ENCODE peak calls at places on chromosomes 6 and 20, in eight cellular contexts. One of them, this sample, is unnamed.

GRCh38 chr6:42001506-42001905 is 48.8 kb upstream of the TAF8 start:
- DNase-seq in BE2C: no peak
- DNase-seq in choroid plexus epithelial cell: no peak
- DNase-seq in HepG2: no peak
- DNase-seq in mammary epithelial cell: no peak
- DNase-seq in A673: no peak
- DNase-seq in GM12865: no peak
- DNase-seq in cardiac fibroblast: no peak
- DNase-seq in this sample: no peak

GRCh38 chr20:41632896-41633295 is 14.7 kb upstream of the CHD6 start:
- DNase-seq in BE2C: no peak
- DNase-seq in choroid plexus epithelial cell: no peak
- DNase-seq in HepG2: no peak
- DNase-seq in mammary epithelial cell: peak
- DNase-seq in A673: no peak
- DNase-seq in GM12865: no peak
- DNase-seq in cardiac fibroblast: peak
- DNase-seq in this sample: peak

GRCh38 chr6:117956386-117956785 is 49.3 kb downstream of the SLC35F1 start:
- DNase-seq in BE2C: peak
- DNase-seq in choroid plexus epithelial cell: no peak
- DNase-seq in HepG2: no peak
- DNase-seq in mammary epithelial cell: no peak
- DNase-seq in A673: no peak
- DNase-seq in GM12865: no peak
- DNase-seq in cardiac fibroblast: no peak
- DNase-seq in this sample: no peak

GRCh38 chr6:34229877-34230276 is 6.8 kb upstream of the HMGA1 start:
- DNase-seq in BE2C: no peak
- DNase-seq in choroid plexus epithelial cell: no peak
- DNase-seq in HepG2: no peak
- DNase-seq in mammary epithelial cell: no peak
- DNase-seq in A673: no peak
- DNase-seq in GM12865: no peak
- DNase-seq in cardiac fibroblast: no peak
- DNase-seq in this sample: no peak

GRCh38 chr20:58241766-58242465 is 13.5 kb upstream of the ANKRD60 start:
- DNase-seq in BE2C: no peak
- DNase-seq in choroid plexus epithelial cell: no peak
- DNase-seq in HepG2: no peak
- DNase-seq in mammary epithelial cell: no peak
- DNase-seq in A673: no peak
- DNase-seq in GM12865: no peak
- DNase-seq in cardiac fibroblast: no peak
- DNase-seq in this sample: no peak

GRCh38 chr20:19658137-19658536 is 99.9 kb upstream of the RIN2 start:
- DNase-seq in BE2C: no peak
- DNase-seq in choroid plexus epithelial cell: no peak
- DNase-seq in HepG2: no peak
- DNase-seq in mammary epithelial cell: no peak
- DNase-seq in A673: no peak
- DNase-seq in GM12865: peak
- DNase-seq in cardiac fibroblast: no peak
- DNase-seq in this sample: no peak

GRCh38 chr20:18831830-18832229 is 18.2 kb downstream of the SCP2D1 start:
- DNase-seq in BE2C: no peak
- DNase-seq in choroid plexus epithelial cell: no peak
- DNase-seq in HepG2: no peak
- DNase-seq in mammary epithelial cell: no peak
- DNase-seq in A673: no peak
- DNase-seq in GM12865: no peak
- DNase-seq in cardiac fibroblast: peak
- DNase-seq in this sample: peak

GRCh38 chr6:163490826-163491577 is 76.5 kb downstream of the QKI start:
- DNase-seq in BE2C: no peak
- DNase-seq in choroid plexus epithelial cell: peak
- DNase-seq in HepG2: no peak
- DNase-seq in mammary epithelial cell: peak
- DNase-seq in A673: peak
- DNase-seq in GM12865: no peak
- DNase-seq in cardiac fibroblast: peak
- DNase-seq in this sample: peak

DNA sequence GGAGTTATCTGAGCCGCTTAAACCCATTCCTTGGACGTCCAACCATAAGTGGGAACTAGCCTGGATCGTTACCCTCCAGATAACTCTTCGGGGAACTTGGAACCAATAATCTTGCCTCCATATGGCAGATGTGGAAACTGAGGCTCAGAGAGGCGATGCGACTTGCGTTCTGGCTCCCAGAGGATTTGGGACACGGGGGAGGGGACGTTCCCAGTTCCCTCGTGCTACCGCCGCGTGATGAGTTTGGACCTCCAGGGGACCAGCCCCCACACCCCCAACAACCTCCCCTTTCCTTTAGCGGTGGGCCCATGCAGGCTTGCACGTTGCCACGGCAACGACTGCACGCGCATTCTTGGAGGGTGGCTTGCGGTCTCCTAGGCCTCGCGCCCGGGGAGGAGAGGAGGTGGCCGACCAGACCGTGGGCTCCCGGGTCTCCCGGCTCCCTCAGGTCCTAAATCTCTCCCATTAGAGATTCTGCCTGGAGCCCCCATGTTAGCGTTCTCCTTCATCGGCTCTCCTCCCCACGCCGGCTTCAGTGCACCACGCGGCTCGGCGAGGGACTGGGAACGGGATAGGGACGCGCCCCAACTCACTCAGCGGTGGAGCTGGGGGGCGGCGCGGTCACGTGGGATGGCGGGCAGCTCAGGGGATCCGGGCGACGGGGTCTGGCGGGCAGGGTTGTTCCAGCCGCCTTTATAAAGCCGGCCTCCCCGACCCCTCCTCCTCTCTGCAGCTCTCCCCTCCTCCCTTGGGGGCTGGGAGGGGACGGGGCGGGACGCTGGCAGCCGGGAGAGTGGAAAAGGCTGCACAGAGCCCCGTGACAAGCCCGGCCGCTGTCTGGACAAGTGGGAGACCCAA is at the start of gene PLTP:
- DNase-seq in BE2C: peak
- DNase-seq in choroid plexus epithelial cell: peak
- DNase-seq in HepG2: no peak
- DNase-seq in mammary epithelial cell: no peak
- DNase-seq in A673: peak
- DNase-seq in GM12865: peak
- DNase-seq in cardiac fibroblast: peak
- DNase-seq in this sample: peak
- H3K4me3 ChIP-seq in BE2C: peak
- H3K4me3 ChIP-seq in choroid plexus epithelial cell: peak
- H3K4me3 ChIP-seq in HepG2: peak
- H3K4me3 ChIP-seq in mammary epithelial cell: peak
- H3K4me3 ChIP-seq in A673: peak
- H3K4me3 ChIP-seq in GM12865: peak
- H3K4me3 ChIP-seq in cardiac fibroblast: peak
- H3K4me3 ChIP-seq in this sample: peak

GRCh38 chr6:136823128-136823660 is 802 bp downstream of the PEX7 start:
- DNase-seq in BE2C: no peak
- DNase-seq in choroid plexus epithelial cell: no peak
- DNase-seq in HepG2: no peak
- DNase-seq in mammary epithelial cell: no peak
- DNase-seq in A673: peak
- DNase-seq in GM12865: no peak
- DNase-seq in cardiac fibroblast: no peak
- DNase-seq in this sample: no peak
- TF ChIP-seq CTCF in BE2C: no peak
- TF ChIP-seq CTCF in choroid plexus epithelial cell: no peak
- TF ChIP-seq CTCF in HepG2: no peak
- TF ChIP-seq CTCF in mammary epithelial cell: no peak
- TF ChIP-seq CTCF in A673: no peak
- TF ChIP-seq CTCF in GM12865: no peak
- TF ChIP-seq CTCF in cardiac fibroblast: no peak
- TF ChIP-seq CTCF in this sample: no peak

GRCh38 chr6:37137881-37138568 is 31.9 kb upstream of the PIM1 start:
- DNase-seq in BE2C: no peak
- DNase-seq in choroid plexus epithelial cell: peak
- DNase-seq in HepG2: peak
- DNase-seq in mammary epithelial cell: no peak
- DNase-seq in A673: no peak
- DNase-seq in GM12865: no peak
- DNase-seq in cardiac fibroblast: peak
- DNase-seq in this sample: no peak
- H3K4me3 ChIP-seq in BE2C: no peak
- H3K4me3 ChIP-seq in choroid plexus epithelial cell: peak
- H3K4me3 ChIP-seq in HepG2: peak
- H3K4me3 ChIP-seq in mammary epithelial cell: no peak
- H3K4me3 ChIP-seq in A673: peak
- H3K4me3 ChIP-seq in GM12865: peak
- H3K4me3 ChIP-seq in cardiac fibroblast: peak
- H3K4me3 ChIP-seq in this sample: peak

DNA sequence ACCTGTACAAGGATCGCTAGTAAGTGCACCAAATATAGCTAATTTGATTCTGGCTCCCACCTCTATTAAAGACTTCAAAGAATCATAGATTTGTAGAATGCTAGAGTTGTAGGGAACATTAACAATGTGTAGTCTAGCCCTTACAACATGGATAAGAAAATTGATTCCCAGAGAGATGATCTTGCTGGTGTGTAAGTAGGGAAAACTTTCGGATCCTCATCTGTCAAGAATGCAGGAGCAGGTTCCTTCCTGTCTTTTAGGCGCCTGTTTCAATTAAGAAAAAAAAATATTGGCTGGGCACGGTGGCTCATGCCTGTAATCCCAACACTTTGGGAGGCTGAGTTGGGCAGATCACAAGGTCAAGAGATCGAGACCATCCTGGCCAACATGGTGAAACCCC is 12.3 kb upstream of the RNF39 start:
- DNase-seq in BE2C: no peak
- DNase-seq in choroid plexus epithelial cell: no peak
- DNase-seq in HepG2: no peak
- DNase-seq in mammary epithelial cell: no peak
- DNase-seq in A673: no peak
- DNase-seq in GM12865: no peak
- DNase-seq in cardiac fibroblast: no peak
- DNase-seq in this sample: no peak
- TF ChIP-seq CTCF in BE2C: no peak
- TF ChIP-seq CTCF in choroid plexus epithelial cell: no peak
- TF ChIP-seq CTCF in HepG2: no peak
- TF ChIP-seq CTCF in mammary epithelial cell: no peak
- TF ChIP-seq CTCF in A673: no peak
- TF ChIP-seq CTCF in GM12865: no peak
- TF ChIP-seq CTCF in cardiac fibroblast: no peak
- TF ChIP-seq CTCF in this sample: no peak

This sample was measured in AG10803.